ENCODE peak calls at places on chromosomes 7 and 10, in nine cellular contexts. J, Q, Z, K, F, H, O, R and W are unnamed samples.

GRCh38 chr10:17562572-17562971 is 54.6 kb downstream of the HACD1 start:
- DNase-seq in K (no peak), Q (no peak), R (no peak), H (no peak), J (no peak), F (no peak), Z (no peak), O (peak), W (no peak)

GRCh38 chr10:113515521-113516045 is 37.3 kb upstream of the HABP2 start:
- DNase-seq in J (no peak), R (no peak), F (no peak), Q (no peak), H (no peak), K (no peak), Z (no peak), O (no peak), W (no peak)

GRCh38 chr10:28060031-28060607 is 61.2 kb upstream of the ODAD2 start:
- DNase-seq in R (no peak), J (no peak), O (no peak), Q (no peak), F (no peak), K (no peak), Z (no peak), H (no peak), W (no peak)

GRCh38 chr7:139453673-139454321 is 29.7 kb downstream of the KLRG2 start:
- DNase-seq in H (no peak), K (no peak), R (no peak), Q (no peak), F (no peak), Z (no peak), J (no peak), O (no peak), W (no peak)

GRCh38 chr10:89175821-89176220 is 31.3 kb downstream of the CH25H start:
- DNase-seq in F (no peak), Z (no peak), J (no peak), K (no peak), Q (no peak), R (no peak), O (no peak), H (no peak), W (no peak)

GRCh38 chr7:157056957-157057902 is 46.8 kb upstream of the MNX1 start:
- DNase-seq in J (no peak), Q (no peak), H (no peak), R (no peak), F (no peak), K (no peak), Z (no peak), O (no peak), W (no peak)

GRCh38 chr7:34449765-34450164 is 208.3 kb upstream of the NPSR1 start:
- DNase-seq in J (no peak), O (no peak), R (no peak), K (no peak), Z (no peak), Q (no peak), F (no peak), H (no peak), W (no peak)

GRCh38 chr10:126097558-126098215 is 201.3 kb downstream of the FANK1 start:
- DNase-seq in Q (no peak), O (no peak), K (no peak), J (no peak), Z (no peak), R (no peak), H (no peak), F (no peak), W (peak)

GRCh38 chr10:29501692-29502091 is 133.1 kb downstream of the SVIL start:
- DNase-seq in F (peak), Z (no peak), Q (no peak), H (no peak), J (no peak), K (no peak), R (no peak), O (peak), W (no peak)

GRCh38 chr10:117590516-117590915 is 48.0 kb downstream of the EMX2 start:
- DNase-seq in J (no peak), Q (no peak), H (no peak), O (no peak), K (no peak), Z (no peak), R (no peak), F (no peak), W (no peak)